ENCODE peak calls at places on chromosomes 5 and 9, in nine cellular contexts. One of them, this sample, is unnamed.

GRCh38 chr9:134326754-134327526 is 685 bp downstream of the RXRA start:
- DNase-seq in mesendoderm: peak
- DNase-seq in AG08396: peak
- DNase-seq in left colon: peak
- DNase-seq in cardiac fibroblast: peak
- DNase-seq in HuH-7: no peak
- DNase-seq in fibroblast of pulmonary artery: no peak
- DNase-seq in RWPE1: peak
- DNase-seq in CD8-positive, alpha-beta memory T cell: no peak
- DNase-seq in this sample: peak

GRCh38 chr9:125241863-125242739 is 958 bp upstream of the HSPA5 start:
- DNase-seq in mesendoderm: no peak
- DNase-seq in AG08396: peak
- DNase-seq in left colon: peak
- DNase-seq in cardiac fibroblast: no peak
- DNase-seq in HuH-7: peak
- DNase-seq in fibroblast of pulmonary artery: no peak
- DNase-seq in RWPE1: no peak
- DNase-seq in CD8-positive, alpha-beta memory T cell: no peak
- DNase-seq in this sample: no peak

GRCh38 chr9:4077499-4078102 is 222.3 kb downstream of the GLIS3 start:
- DNase-seq in mesendoderm: peak
- DNase-seq in AG08396: peak
- DNase-seq in left colon: peak
- DNase-seq in cardiac fibroblast: peak
- DNase-seq in HuH-7: peak
- DNase-seq in fibroblast of pulmonary artery: peak
- DNase-seq in RWPE1: peak
- DNase-seq in CD8-positive, alpha-beta memory T cell: no peak
- DNase-seq in this sample: peak

GRCh38 chr5:149271717-149272558 is at the start of gene AFAP1L1:
- DNase-seq in mesendoderm: peak
- DNase-seq in AG08396: peak
- DNase-seq in left colon: peak
- DNase-seq in cardiac fibroblast: peak
- DNase-seq in HuH-7: peak
- DNase-seq in fibroblast of pulmonary artery: peak
- DNase-seq in RWPE1: peak
- DNase-seq in CD8-positive, alpha-beta memory T cell: no peak
- DNase-seq in this sample: peak

GRCh38 chr5:73031839-73032238 is 76.0 kb downstream of the FCHO2 start:
- DNase-seq in mesendoderm: no peak
- DNase-seq in AG08396: peak
- DNase-seq in left colon: no peak
- DNase-seq in cardiac fibroblast: peak
- DNase-seq in HuH-7: no peak
- DNase-seq in fibroblast of pulmonary artery: peak
- DNase-seq in RWPE1: peak
- DNase-seq in CD8-positive, alpha-beta memory T cell: no peak
- DNase-seq in this sample: peak

GRCh38 chr5:142540774-142541466 is 145.0 kb downstream of the FGF1 start:
- DNase-seq in mesendoderm: no peak
- DNase-seq in AG08396: peak
- DNase-seq in left colon: no peak
- DNase-seq in cardiac fibroblast: peak
- DNase-seq in HuH-7: no peak
- DNase-seq in fibroblast of pulmonary artery: peak
- DNase-seq in RWPE1: no peak
- DNase-seq in CD8-positive, alpha-beta memory T cell: no peak
- DNase-seq in this sample: no peak

GRCh38 chr9:124805186-124805585 is 28.3 kb downstream of the OLFML2A start:
- DNase-seq in mesendoderm: no peak
- DNase-seq in AG08396: no peak
- DNase-seq in left colon: no peak
- DNase-seq in cardiac fibroblast: no peak
- DNase-seq in HuH-7: no peak
- DNase-seq in fibroblast of pulmonary artery: no peak
- DNase-seq in RWPE1: no peak
- DNase-seq in CD8-positive, alpha-beta memory T cell: no peak
- DNase-seq in this sample: no peak

GRCh38 chr9:4301971-4302427 is 2.1 kb upstream of the GLIS3 start:
- DNase-seq in mesendoderm: peak
- DNase-seq in AG08396: peak
- DNase-seq in left colon: no peak
- DNase-seq in cardiac fibroblast: peak
- DNase-seq in HuH-7: no peak
- DNase-seq in fibroblast of pulmonary artery: peak
- DNase-seq in RWPE1: peak
- DNase-seq in CD8-positive, alpha-beta memory T cell: no peak
- DNase-seq in this sample: peak

GRCh38 chr9:33742519-33742918 is 52.8 kb upstream of the PRSS3 start:
- DNase-seq in mesendoderm: peak
- DNase-seq in AG08396: no peak
- DNase-seq in left colon: no peak
- DNase-seq in cardiac fibroblast: no peak
- DNase-seq in HuH-7: peak
- DNase-seq in fibroblast of pulmonary artery: no peak
- DNase-seq in RWPE1: no peak
- DNase-seq in CD8-positive, alpha-beta memory T cell: no peak
- DNase-seq in this sample: no peak

This sample was measured in astrocyte of the hippocampus.